ENCODE peak calls at places on chromosomes 12 and 14, in four cellular contexts. K is CD4-positive, alpha-beta T cell; E is fibroblast of mammary gland; H is erythroblast. G is an unnamed sample.

GRCh38 chr14:92651106-92651792 is 97.2 kb downstream of the LGMN start:
- DNase-seq in H (no peak), K (peak), E (peak), G (peak)

GRCh38 chr12:106133136-106134087 is 5.3 kb downstream of the NUAK1 start:
- DNase-seq in K (no peak), E (peak), H (no peak), G (no peak)

GRCh38 chr12:97781342-97781741 is 318.7 kb downstream of the RMST start:
- DNase-seq in H (no peak), E (no peak), K (no peak), G (no peak)

GRCh38 chr12:53867216-53868012 is 71.2 kb upstream of the HOXC13 start:
- DNase-seq in E (peak), H (no peak), K (no peak), G (no peak)

GRCh38 chr14:103540816-103541493 is 12.0 kb downstream of the TRMT61A start:
- DNase-seq in E (no peak), H (no peak), K (no peak), G (no peak)

GRCh38 chr14:20683125-20683895 is 1.1 kb upstream of the RNASE4 start:
- DNase-seq in E (peak), H (peak), K (peak), G (no peak)

GRCh38 chr12:65355461-65355860 is 77.0 kb downstream of the MSRB3 start:
- DNase-seq in E (peak), K (no peak), H (no peak), G (no peak)

GRCh38 chr12:53994691-53995310 is 5.2 kb upstream of the HOXC9 start:
- DNase-seq in H (no peak), K (no peak), E (no peak), G (no peak)

GRCh38 chr12:124696689-124697476 is 129.5 kb upstream of the NCOR2 start:
- DNase-seq in H (peak), E (no peak), K (no peak), G (no peak)

GRCh38 chr14:63045234-63045611 is at the start of gene KCNH5:
- DNase-seq in E (peak), K (no peak), H (peak), G (no peak)

GRCh38 chr14:47297374-47297773 is 378.0 kb downstream of the MDGA2 start:
- DNase-seq in K (no peak), H (no peak), E (no peak), G (no peak)

GRCh38 chr14:22882529-22883190 is 362 bp upstream of the REM2 start:
- DNase-seq in K (no peak), H (peak), E (peak), G (no peak)

GRCh38 chr14:98955036-98955740 is 316.8 kb downstream of the BCL11B start:
- DNase-seq in E (no peak), K (no peak), H (no peak), G (no peak)

GRCh38 chr12:104187446-104188155 is 28.0 kb upstream of the TXNRD1 start:
- DNase-seq in H (no peak), E (no peak), K (no peak), G (no peak)

GRCh38 chr12:28191018-28191595 is 851 bp downstream of the CCDC91 start:
- DNase-seq in H (peak), K (peak), E (peak), G (no peak)

GRCh38 chr12:82862069-82862841 is 175.5 kb downstream of the TMTC2 start:
- DNase-seq in E (no peak), K (no peak), H (no peak), G (no peak)

GRCh38 chr14:36553650-36554260 is 28.7 kb downstream of the NKX2-8 start:
- DNase-seq in K (no peak), H (peak), E (peak), G (no peak)

GRCh38 chr12:102415515-102415914 is 64.8 kb downstream of the IGF1 start:
- DNase-seq in H (no peak), K (no peak), E (no peak), G (no peak)

GRCh38 chr12:56224954-56225353 is 812 bp downstream of the NABP2 start:
- DNase-seq in H (peak), K (no peak), E (no peak), G (no peak)

GRCh38 chr14:72254202-72254939 is 322.1 kb downstream of the RGS6 start:
- DNase-seq in K (no peak), H (no peak), E (no peak), G (no peak)

GRCh38 chr14:94051115-94051514 is 25.0 kb downstream of the OTUB2 start:
- DNase-seq in E (peak), H (peak), K (no peak), G (no peak)

GRCh38 chr14:24783791-24784190 is 149.8 kb upstream of the GZMB start:
- DNase-seq in K (no peak), E (no peak), H (no peak), G (no peak)

GRCh38 chr14:93005838-93006237 is 82.9 kb downstream of the CHGA start:
- DNase-seq in K (no peak), E (no peak), H (no peak), G (no peak)

GRCh38 chr12:7667025-7667575 is 1.4 kb upstream of the APOBEC1 start:
- DNase-seq in K (no peak), E (peak), H (peak), G (no peak)

GRCh38 chr12:31118347-31118830 is 44.7 kb downstream of the DDX11 start:
- DNase-seq in H (peak), K (no peak), E (no peak), G (no peak)

GRCh38 chr12:97877404-97877803 is 414.8 kb downstream of the RMST start:
- DNase-seq in E (no peak), H (no peak), K (no peak), G (no peak)

GRCh38 chr12:113366827-113367226 is 8.4 kb downstream of the PLBD2 start:
- DNase-seq in E (no peak), K (no peak), H (no peak), G (no peak)

GRCh38 chr14:39581474-39581873 is 149.2 kb upstream of the FBXO33 start:
- DNase-seq in H (no peak), E (peak), K (no peak), G (no peak)